ENCODE peak calls at places on chromosome 20, in nine cellular contexts. U is body of pancreas, I is dorsolateral prefrontal cortex, Q is small intestine, M is adrenal gland, N is astrocyte of the spinal cord, K is HFF-Myc, Z is astrocyte of the cerebellum, B is lung. C is an unnamed sample.

GRCh38 chr20:14986026-14986655 is 648.7 kb upstream of the FLRT3 start:
- DNase-seq in K (no peak), Z (no peak), U (peak; percentile 93), B (peak; percentile 87), M (peak; percentile 36), I (no peak), N (peak; percentile 5), Q (peak; percentile 99), C (no peak)

GRCh38 chr20:9999660-10000059 is 35.1 kb upstream of the ANKEF1 start:
- DNase-seq in Q (peak; percentile 3), U (peak; percentile 51), N (no peak), Z (no peak), K (no peak), I (no peak), M (peak; percentile 16), B (no peak), C (no peak)

GRCh38 chr20:10218536-10219451 is at the start of gene SNAP25:
- DNase-seq in M (peak; percentile 62), Q (peak; percentile 2), B (no peak), I (peak; percentile 87), Z (peak; percentile 92), U (peak; percentile 65), N (peak; percentile 91), K (no peak), C (no peak)

GRCh38 chr20:9180480-9181257 is 111.8 kb downstream of the PLCB4 start:
- DNase-seq in U (no peak), M (no peak), B (no peak), Z (no peak), K (no peak), Q (no peak), I (no peak), N (no peak), C (no peak)

GRCh38 chr20:10573273-10573950 is 100.4 kb downstream of the JAG1 start:
- DNase-seq in B (no peak), K (no peak), I (no peak), N (peak; percentile 66), Z (no peak), Q (no peak), U (no peak), M (no peak), C (no peak)

GRCh38 chr20:13775867-13776266 is 8.9 kb downstream of the ESF1 start:
- DNase-seq in Z (no peak), N (no peak), U (no peak), K (no peak), I (no peak), Q (no peak), B (no peak), M (no peak), C (no peak)

GRCh38 chr20:23135449-23136447 is 49.6 kb upstream of the CD93 start:
- DNase-seq in K (no peak), Z (no peak), N (no peak), B (no peak), Q (no peak), I (no peak), M (peak; percentile 26), U (no peak), C (no peak)

GRCh38 chr20:45059022-45059728 is 41.8 kb downstream of the KCNS1 start:
- DNase-seq in M (no peak), B (no peak), U (no peak), Q (no peak), N (peak; percentile 54), Z (no peak), I (peak; percentile 48), K (no peak), C (no peak)

DNA sequence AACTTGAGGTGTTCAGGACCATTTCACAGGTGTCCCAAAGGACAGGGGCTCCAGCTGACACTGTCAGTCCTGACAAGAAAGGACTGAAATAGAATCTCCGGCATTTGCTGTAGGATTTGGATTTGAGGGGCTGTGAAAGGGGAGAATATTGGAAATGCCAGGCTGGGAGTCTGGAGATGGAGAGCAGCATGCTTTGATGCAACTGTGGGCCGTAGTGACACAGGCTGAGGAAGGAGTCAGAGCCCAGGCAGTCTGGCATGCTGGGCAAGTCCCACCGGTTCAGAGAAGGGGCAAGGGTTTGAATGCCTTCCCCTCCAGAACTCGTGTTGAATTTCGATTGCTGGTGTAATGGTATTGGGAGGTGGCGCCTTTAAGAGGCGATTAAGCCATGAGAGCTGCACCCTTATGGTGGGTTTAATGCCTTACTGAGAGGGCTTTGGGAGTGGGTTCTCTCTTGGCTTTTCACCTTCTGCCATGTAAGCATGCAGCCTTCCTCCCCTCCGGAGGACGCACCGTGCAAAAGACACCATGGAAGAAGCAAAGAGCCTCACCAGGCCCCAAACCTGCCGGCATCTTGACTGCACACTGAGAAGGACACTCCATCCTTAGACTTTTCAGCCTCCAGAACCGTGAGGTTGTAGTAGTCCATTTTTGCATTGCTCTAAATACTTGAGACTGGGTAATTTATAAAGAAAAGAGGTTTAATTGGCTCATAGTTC is 9.4 kb upstream of the PYGB start:
- DNase-seq in M (no peak), Z (no peak), U (no peak), B (no peak), Q (no peak), I (no peak), N (peak; percentile 69), K (no peak), C (peak; percentile 65)
- H3K4me3 ChIP-seq in M (no peak overlapping the region), Z (no peak overlapping the region), U (no peak overlapping the region), B (no peak overlapping the region), Q (no peak overlapping the region), I (no peak overlapping the region), N (no peak overlapping the region), K (no peak overlapping the region), C (no peak overlapping the region)

GRCh38 chr20:32456869-32457421 is 98.8 kb downstream of the ASXL1 start:
- DNase-seq in K (no peak), B (no peak), U (peak; percentile 29), Z (no peak), Q (no peak), I (no peak), N (peak; percentile 31), M (peak; percentile 49), C (peak; percentile 75)

GRCh38 chr20:32460231-32460630 is 102.1 kb downstream of the ASXL1 start:
- DNase-seq in Q (no peak), B (no peak), Z (no peak), K (no peak), I (no peak), N (no peak), U (no peak), M (no peak), C (no peak)

GRCh38 chr20:32457476-32457986 is 99.4 kb downstream of the ASXL1 start:
- DNase-seq in N (peak; percentile 57), U (peak; percentile 81), Q (no peak), K (no peak), Z (no peak), B (peak; percentile 46), M (peak; percentile 81), I (peak; percentile 73), C (peak; percentile 83)

GRCh38 chr20:32458837-32459220 is 100.7 kb downstream of the ASXL1 start:
- DNase-seq in U (peak; percentile 55), K (no peak), M (no peak), I (no peak), B (no peak), Q (no peak), Z (no peak), N (no peak), C (no peak)

DNA sequence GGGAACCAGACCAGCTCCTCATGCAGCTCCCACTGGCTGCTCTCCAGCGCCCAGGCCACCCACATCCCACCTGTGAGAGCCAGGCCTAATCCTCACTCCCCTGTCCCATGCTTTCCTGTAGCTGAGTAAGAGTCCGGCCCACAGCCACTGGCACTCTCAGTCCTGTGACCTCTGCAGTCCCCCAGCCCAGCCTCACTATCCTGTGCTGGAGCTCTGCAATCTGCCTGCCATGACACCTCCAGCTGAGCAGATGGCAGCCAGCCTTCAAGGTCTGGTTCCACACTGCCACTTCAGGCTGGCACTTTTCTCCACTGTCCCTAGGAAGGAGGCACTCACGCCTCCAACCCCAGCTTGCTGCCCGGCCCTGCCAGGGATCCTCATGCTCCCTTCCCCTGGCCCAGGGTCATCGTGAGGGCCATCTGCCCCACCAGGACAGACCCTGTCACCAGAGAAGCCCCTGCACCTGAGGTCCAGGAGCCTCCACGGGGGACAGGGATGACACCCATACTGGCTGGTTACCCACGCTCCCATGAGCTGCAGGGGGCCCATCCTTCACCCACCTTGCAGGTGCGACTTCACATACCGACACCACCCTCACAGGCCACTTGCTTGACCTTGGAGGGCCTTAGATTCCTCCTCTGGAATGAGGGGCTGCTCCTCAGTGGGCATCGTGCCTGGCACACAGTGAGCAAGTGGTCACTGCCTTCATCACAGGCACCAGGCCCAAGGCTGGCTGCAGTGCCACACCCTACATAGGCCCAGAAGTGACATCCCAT is 100.1 kb downstream of the ASXL1 start:
- DNase-seq in N (no peak), M (no peak), I (no peak), B (no peak), Z (no peak), U (peak; percentile 30), K (no peak), Q (no peak), C (no peak)
- H3K4me3 ChIP-seq in N (no peak overlapping the region), M (no peak overlapping the region), I (no peak overlapping the region), B (no peak overlapping the region), Z (peak overlapping the region; percentile 33), U (no peak overlapping the region), K (peak overlapping the region; percentile 35), Q (no peak overlapping the region), C (peak overlapping the region; percentile 61)

GRCh38 chr20:12291386-12291785 is 373.7 kb downstream of the BTBD3 start:
- DNase-seq in M (no peak), B (no peak), I (no peak), K (no peak), Z (no peak), Q (no peak), U (no peak), N (no peak), C (no peak)

GRCh38 chr20:12289476-12289875 is 371.8 kb downstream of the BTBD3 start:
- DNase-seq in U (no peak), Z (no peak), N (no peak), K (no peak), M (no peak), Q (no peak), B (no peak), I (no peak), C (no peak)

DNA sequence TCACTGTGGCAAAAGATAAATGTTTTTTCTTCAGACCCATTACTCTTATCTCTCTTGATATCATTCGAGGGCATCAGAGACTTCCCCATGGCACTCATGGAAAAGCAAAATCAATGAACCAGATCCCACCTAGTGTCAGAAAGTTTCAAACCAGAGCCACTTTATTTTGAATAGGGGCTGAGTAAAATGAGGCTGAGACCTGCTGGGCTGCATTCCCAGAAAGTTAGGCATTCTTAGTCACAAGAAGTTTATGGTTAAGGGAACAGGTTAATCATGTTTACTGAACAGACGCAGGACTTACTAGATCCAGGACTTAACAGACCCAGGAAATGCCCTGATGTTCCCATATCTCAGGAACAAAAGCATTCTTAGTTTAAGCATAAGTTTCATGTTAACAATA is 369.9 kb downstream of the BTBD3 start:
- DNase-seq in N (no peak), B (no peak), Z (no peak), Q (no peak), I (no peak), U (no peak), M (no peak), K (no peak), C (no peak)
- H3K4me3 ChIP-seq in N (no peak overlapping the region), B (no peak overlapping the region), Z (no peak overlapping the region), Q (no peak overlapping the region), I (no peak overlapping the region), U (no peak overlapping the region), M (no peak overlapping the region), K (no peak overlapping the region), C (no peak overlapping the region)

GRCh38 chr20:6663751-6664388 is 103.6 kb upstream of the BMP2 start:
- DNase-seq in Z (no peak), K (no peak), B (no peak), U (no peak), I (no peak), M (no peak), Q (peak; percentile 87), N (no peak), C (peak; percentile 9)

GRCh38 chr20:6665161-6665560 is 102.3 kb upstream of the BMP2 start:
- DNase-seq in Z (no peak), I (no peak), U (no peak), K (no peak), N (no peak), B (no peak), M (peak; percentile 19), Q (no peak), C (no peak)

GRCh38 chr20:6664574-6664973 is 102.9 kb upstream of the BMP2 start:
- DNase-seq in K (peak; percentile 21), Z (no peak), Q (no peak), N (no peak), M (no peak), I (no peak), B (no peak), U (no peak), C (no peak)

GRCh38 chr20:6660441-6660840 is 107.0 kb upstream of the BMP2 start:
- DNase-seq in U (peak; percentile 20), K (no peak), Z (no peak), Q (peak; percentile 93), B (peak; percentile 54), M (no peak), I (no peak), N (no peak), C (no peak)

DNA sequence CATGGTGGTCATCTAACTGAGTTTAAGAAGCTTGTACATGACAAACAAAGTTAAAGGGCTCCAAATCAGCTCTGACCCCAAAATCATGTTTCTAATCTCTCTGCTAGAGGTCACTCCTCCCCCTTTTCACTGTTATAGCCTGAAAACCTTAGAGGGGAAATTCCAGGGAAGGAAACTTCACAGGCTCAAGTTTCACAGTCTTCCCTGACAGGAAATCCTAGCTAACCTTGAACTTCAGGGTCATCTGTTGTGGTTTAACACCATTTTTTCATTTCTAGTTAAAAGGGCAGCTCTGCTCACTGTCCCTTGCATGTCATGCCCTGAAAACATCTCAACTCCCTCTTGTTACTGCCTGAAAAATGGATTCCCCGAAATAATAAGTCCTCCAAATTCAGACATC is 104.4 kb upstream of the BMP2 start:
- DNase-seq in M (no peak), I (no peak), U (no peak), K (no peak), B (no peak), N (no peak), Q (no peak), Z (no peak), C (peak; percentile 3)
- H3K4me3 ChIP-seq in M (no peak overlapping the region), I (no peak overlapping the region), U (no peak overlapping the region), K (no peak overlapping the region), B (no peak overlapping the region), N (no peak overlapping the region), Q (no peak overlapping the region), Z (no peak overlapping the region), C (no peak overlapping the region)